ENCODE peak calls at places on chromosome 14, in seven cellular contexts. J is vagina, N is fibroblast of lung, S is fibroblast of villous mesenchyme, Q is cardiac fibroblast, B is NB4, L is psoas muscle. X is an unnamed sample.

GRCh38 chr14:72528059-72528950 is 365.6 kb downstream of the DPF3 start:
- DNase-seq in B (no peak), N (peak), J (no peak), L (no peak), S (no peak), Q (peak), X (no peak)

GRCh38 chr14:98133806-98134205 is 1138.2 kb downstream of the BCL11B start:
- DNase-seq in L (no peak), Q (no peak), S (no peak), J (no peak), N (no peak), B (no peak), X (no peak)

GRCh38 chr14:91835197-91835919 is 32.0 kb downstream of the TC2N start:
- DNase-seq in J (no peak), B (no peak), N (no peak), S (no peak), L (no peak), Q (no peak), X (no peak)

GRCh38 chr14:73476451-73476905 is 14.3 kb upstream of the RIOX1 start:
- DNase-seq in S (no peak), L (no peak), N (no peak), J (no peak), Q (peak), B (no peak), X (no peak)

GRCh38 chr14:64983439-64984310 is 3.0 kb upstream of the FNTB start:
- DNase-seq in B (peak), S (peak), J (no peak), Q (peak), L (no peak), N (peak), X (no peak)

GRCh38 chr14:73491256-73491976 is 683 bp downstream of the RIOX1 start:
- DNase-seq in L (peak), S (peak), B (peak), Q (peak), N (peak), J (no peak), X (no peak)

GRCh38 chr14:90045608-90046007 is 16.2 kb upstream of the KCNK13 start:
- DNase-seq in B (no peak), Q (no peak), L (no peak), J (no peak), S (peak), N (no peak), X (no peak)

GRCh38 chr14:72921396-72921795 is 4.9 kb upstream of the DCAF4 start:
- DNase-seq in S (no peak), B (no peak), J (no peak), L (no peak), Q (no peak), N (peak), X (no peak)

GRCh38 chr14:105989746-105990302 is 463.4 kb downstream of the TMEM121 start:
- DNase-seq in L (no peak), B (peak), N (no peak), J (no peak), S (no peak), Q (no peak), X (no peak)

GRCh38 chr14:102027951-102028350 is 58.9 kb downstream of the HSP90AA1 start:
- DNase-seq in S (no peak), B (no peak), L (no peak), Q (no peak), J (no peak), N (no peak), X (no peak)

GRCh38 chr14:75418779-75419768 is 8.7 kb upstream of the JDP2 start:
- DNase-seq in B (peak), L (no peak), Q (no peak), N (no peak), S (no peak), J (no peak), X (no peak)

GRCh38 chr14:94775082-94775874 is 5.4 kb upstream of the GSC start:
- DNase-seq in B (no peak), Q (peak), N (no peak), J (no peak), S (no peak), L (no peak), X (no peak)

GRCh38 chr14:21191809-21192446 is 36.1 kb upstream of the OR5AU1 start:
- DNase-seq in L (peak), Q (peak), S (peak), J (no peak), N (peak), B (peak), X (no peak)

GRCh38 chr14:104315169-104315568 is 176.8 kb downstream of the KIF26A start:
- DNase-seq in B (no peak), N (no peak), Q (no peak), L (no peak), S (no peak), J (no peak), X (no peak)

GRCh38 chr14:94907626-94908261 is 137.8 kb upstream of the GSC start:
- DNase-seq in Q (no peak), N (no peak), L (no peak), B (no peak), S (no peak), J (no peak), X (no peak)

GRCh38 chr14:56135668-56136067 is 17.5 kb downstream of the PELI2 start:
- DNase-seq in Q (no peak), L (no peak), B (no peak), N (no peak), S (no peak), J (no peak), X (no peak)

GRCh38 chr14:56137842-56138241 is 19.6 kb downstream of the PELI2 start:
- DNase-seq in B (no peak), L (no peak), N (no peak), J (no peak), S (no peak), Q (no peak), X (no peak)

GRCh38 chr14:56133547-56133946 is 15.3 kb downstream of the PELI2 start:
- DNase-seq in N (no peak), J (no peak), S (no peak), L (no peak), Q (no peak), B (no peak), X (no peak)

GRCh38 chr14:56136571-56137498 is 18.6 kb downstream of the PELI2 start:
- DNase-seq in L (no peak), N (no peak), S (no peak), B (no peak), J (no peak), Q (no peak), X (no peak)

DNA sequence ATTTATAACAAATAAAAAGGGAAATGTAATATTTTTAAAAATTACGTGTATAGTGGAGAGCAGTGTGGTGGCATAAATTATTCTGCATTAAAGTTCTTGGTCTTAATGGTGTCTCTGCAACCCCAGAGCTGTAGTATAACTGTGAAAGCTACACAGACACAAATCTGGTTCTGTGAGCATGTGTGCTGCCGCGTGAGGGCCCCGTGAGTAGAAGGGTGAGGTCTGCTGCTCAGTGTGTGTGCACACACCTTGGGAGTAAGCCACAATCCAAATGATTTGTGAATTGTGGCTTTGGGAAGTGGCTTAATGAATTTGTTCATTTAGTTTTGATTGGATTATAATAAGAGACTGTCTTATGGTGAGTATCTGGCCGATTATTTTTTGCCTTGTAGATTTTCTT is 16.8 kb downstream of the PELI2 start:
- DNase-seq in B (no peak), S (no peak), J (no peak), L (no peak), N (no peak), Q (no peak), X (no peak)
- TF ChIP-seq CTCF in B (no peak), S (no peak), J (no peak), L (no peak), N (no peak), Q (no peak), X (no peak)

GRCh38 chr14:36518586-36519430 is 1.2 kb downstream of the NKX2-1 start:
- DNase-seq in Q (no peak), L (no peak), B (no peak), S (no peak), J (no peak), N (no peak), X (no peak)
- H3K4me3 ChIP-seq in Q (no peak), L (peak), B (no peak), S (no peak), J (peak), N (no peak), X (no peak)

DNA sequence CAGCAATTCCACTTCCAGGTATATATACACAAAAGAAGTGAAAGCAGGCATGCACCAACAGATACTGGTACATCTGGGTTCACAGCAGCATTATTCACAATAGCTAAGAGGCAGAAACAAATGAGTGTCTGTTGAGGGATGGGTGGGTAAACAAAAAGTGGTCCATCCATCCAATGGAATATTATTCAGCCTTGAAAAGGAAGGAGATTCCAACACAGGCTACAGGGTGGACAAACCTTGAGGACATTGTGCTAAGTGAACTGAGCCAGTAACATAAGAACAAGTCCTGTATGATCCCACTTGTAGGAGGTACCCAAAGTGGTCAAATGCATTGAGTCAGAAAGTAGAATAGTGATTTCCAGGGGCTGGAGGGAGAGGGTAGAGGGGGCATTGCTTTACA is 27.6 kb upstream of the BEGAIN start:
- DNase-seq in Q (no peak), B (no peak), S (no peak), N (no peak), L (no peak), J (no peak), X (no peak)
- TF ChIP-seq CTCF in Q (no peak), B (no peak), S (no peak), N (no peak), L (no peak), J (no peak), X (no peak)

DNA sequence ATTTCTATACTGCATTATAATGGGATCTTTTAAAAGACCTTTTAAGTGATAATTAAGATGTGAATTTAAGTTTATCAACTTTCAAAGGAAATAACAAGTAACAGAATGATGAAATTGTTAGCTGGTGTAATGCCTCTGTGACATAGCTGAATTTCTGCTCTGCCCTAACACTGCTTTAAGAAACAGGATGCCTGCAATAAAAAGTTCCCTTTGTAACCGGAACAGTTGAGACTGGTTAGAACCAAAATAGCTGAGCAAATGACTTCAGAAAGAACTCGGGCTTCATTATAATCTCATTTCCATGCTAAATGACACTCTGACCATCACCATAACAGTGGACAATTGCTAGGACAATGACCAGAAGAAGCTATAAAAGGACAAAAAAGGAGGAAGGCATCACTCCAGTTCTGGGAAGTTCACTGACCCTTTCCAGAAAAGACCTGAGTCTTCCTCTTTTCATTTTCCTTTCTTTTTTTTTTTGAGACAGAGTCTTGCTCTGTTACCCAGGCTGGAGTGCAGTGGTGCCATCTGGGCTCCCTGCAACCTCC is 23.5 kb upstream of the PYGL start:
- DNase-seq in N (no peak), L (no peak), Q (no peak), B (no peak), J (no peak), S (no peak), X (no peak)
- H3K4me3 ChIP-seq in N (no peak), L (no peak), Q (no peak), B (no peak), J (no peak), S (no peak), X (no peak)

GRCh38 chr14:51419685-51420084 is 179.6 kb downstream of the TMX1 start:
- DNase-seq in B (peak), J (no peak), L (no peak), N (no peak), Q (no peak), S (no peak), X (no peak)
- TF ChIP-seq CTCF in B (no peak), J (no peak), L (no peak), N (no peak), Q (no peak), S (no peak), X (no peak)

GRCh38 chr14:100158566-100159106 is 809 bp downstream of the DEGS2 start:
- DNase-seq in B (no peak), S (no peak), L (no peak), J (no peak), Q (no peak), N (no peak), X (no peak)
- H3K4me3 ChIP-seq in B (no peak), S (no peak), L (peak), J (peak), Q (no peak), N (no peak), X (peak)

X was measured in retinal pigment epithelial cell.